ENCODE peak calls at places on chromosomes 4 and X, in ten cellular contexts. J, Q, D, Z, Y, U, V, C, E and P are unnamed samples.

GRCh38 chrX:580020-580419 is 50.6 kb upstream of the SHOX start:
- DNase-seq in J (no peak), Q (no peak), D (no peak), Z (no peak), Y (no peak), U (no peak), V (no peak), C (no peak), E (no peak), P (no peak)

GRCh38 chr4:95231713-95232112 is 317.1 kb downstream of the UNC5C start:
- DNase-seq in J (no peak), Q (no peak), D (no peak), Z (no peak), Y (no peak), U (peak; percentile 30), V (no peak), C (no peak), E (no peak), P (no peak)

GRCh38 chrX:136812286-136812685 is 31.6 kb upstream of the ARHGEF6 start:
- DNase-seq in J (no peak), Q (peak; percentile 30), D (no peak), Z (no peak), Y (no peak), U (no peak), V (no peak), C (no peak), E (no peak), P (no peak)

GRCh38 chr4:1398686-1399507 is 7.3 kb downstream of the NKX1-1 start:
- DNase-seq in J (peak; percentile 1), Q (no peak), D (no peak), Z (no peak), Y (no peak), U (no peak), V (no peak), C (no peak), E (no peak), P (no peak)

GRCh38 chr4:72209600-72209999 is 177.8 kb downstream of the NPFFR2 start:
- DNase-seq in J (no peak), Q (no peak), D (no peak), Z (no peak), Y (no peak), U (no peak), V (no peak), C (no peak), E (no peak), P (no peak)

GRCh38 chr4:53654300-53654758 is 63.0 kb upstream of the LNX1 start:
- DNase-seq in J (no peak), Q (no peak), D (no peak), Z (peak; percentile 76), Y (peak; percentile 19), U (no peak), V (no peak), C (no peak), E (no peak), P (peak; percentile 67)

GRCh38 chrX:45697591-45697990 is 496.9 kb upstream of the DIPK2B start:
- DNase-seq in J (no peak), Q (no peak), D (no peak), Z (peak; percentile 53), Y (no peak), U (no peak), V (no peak), C (no peak), E (no peak), P (no peak)

GRCh38 chrX:69232945-69233344 is 67.7 kb upstream of the PJA1 start:
- DNase-seq in J (no peak), Q (no peak), D (no peak), Z (no peak), Y (no peak), U (no peak), V (no peak), C (no peak), E (no peak), P (no peak)

GRCh38 chr4:34861661-34862060 is 1382.7 kb downstream of the ARAP2 start:
- DNase-seq in J (no peak), Q (no peak), D (no peak), Z (no peak), Y (no peak), U (no peak), V (no peak), C (no peak), E (no peak), P (no peak)

GRCh38 chrX:110004210-110004609 is 1.3 kb downstream of the TMEM164 start:
- DNase-seq in J (peak; percentile 82), Q (no peak), D (no peak), Z (no peak), Y (no peak), U (no peak), V (no peak), C (no peak), E (no peak), P (no peak)

GRCh38 chr4:68892861-68893260 is 58.7 kb downstream of the UGT2A3 start:
- DNase-seq in J (no peak), Q (no peak), D (no peak), Z (no peak), Y (no peak), U (no peak), V (no peak), C (no peak), E (no peak), P (no peak)

GRCh38 chrX:13770013-13770412 is 35.5 kb downstream of the OFD1 start:
- DNase-seq in J (no peak), Q (no peak), D (no peak), Z (no peak), Y (no peak), U (no peak), V (no peak), C (no peak), E (no peak), P (no peak)

GRCh38 chr4:53563824-53564223 is 27.5 kb downstream of the LNX1 start:
- DNase-seq in J (no peak), Q (no peak), D (no peak), Z (no peak), Y (peak; percentile 50), U (no peak), V (no peak), C (no peak), E (no peak), P (peak; percentile 61)

GRCh38 chr4:109473824-109474223 is 40.2 kb downstream of the SEC24B start:
- DNase-seq in J (no peak), Q (no peak), D (no peak), Z (no peak), Y (no peak), U (no peak), V (no peak), C (no peak), E (no peak), P (no peak)

GRCh38 chr4:159041058-159042034 is 61.5 kb upstream of the RAPGEF2 start:
- DNase-seq in J (no peak), Q (no peak), D (no peak), Z (no peak), Y (no peak), U (no peak), V (no peak), C (no peak), E (no peak), P (no peak)

GRCh38 chr4:22842360-22842759 is 149.6 kb downstream of the GBA3 start:
- DNase-seq in J (no peak), Q (no peak), D (no peak), Z (no peak), Y (no peak), U (no peak), V (no peak), C (no peak), E (no peak), P (no peak)

GRCh38 chrX:19019996-19020395 is 36.1 kb upstream of the PHKA2 start:
- DNase-seq in J (no peak), Q (no peak), D (no peak), Z (no peak), Y (no peak), U (no peak), V (no peak), C (no peak), E (no peak), P (no peak)

GRCh38 chr4:19992694-19993093 is 259.0 kb upstream of the SLIT2 start:
- DNase-seq in J (no peak), Q (peak; percentile 39), D (no peak), Z (no peak), Y (no peak), U (no peak), V (no peak), C (no peak), E (no peak), P (no peak)

GRCh38 chr4:90833698-90834097 is 706.5 kb downstream of the CCSER1 start:
- DNase-seq in J (no peak), Q (no peak), D (no peak), Z (no peak), Y (no peak), U (no peak), V (no peak), C (no peak), E (no peak), P (no peak)

GRCh38 chr4:106095408-106095807 is 200.1 kb downstream of the NPNT start:
- DNase-seq in J (no peak), Q (no peak), D (no peak), Z (peak; percentile 25), Y (no peak), U (no peak), V (no peak), C (no peak), E (no peak), P (no peak)

GRCh38 chr4:107153228-107153627 is 117.1 kb upstream of the DKK2 start:
- DNase-seq in J (no peak), Q (no peak), D (no peak), Z (no peak), Y (no peak), U (peak; percentile 13), V (no peak), C (no peak), E (no peak), P (peak; percentile 5)

GRCh38 chr4:164109517-164109916 is 615.0 kb downstream of the TMA16 start:
- DNase-seq in J (no peak), Q (no peak), D (no peak), Z (no peak), Y (no peak), U (no peak), V (no peak), C (no peak), E (no peak), P (no peak)

GRCh38 chr4:174358410-174358809 is 74.7 kb downstream of the CEP44 start:
- DNase-seq in J (no peak), Q (no peak), D (no peak), Z (no peak), Y (no peak), U (no peak), V (no peak), C (no peak), E (no peak), P (peak; percentile 22)

GRCh38 chr4:80361329-80361900 is 25.9 kb downstream of the CFAP299 start:
- DNase-seq in J (no peak), Q (no peak), D (no peak), Z (no peak), Y (no peak), U (peak; percentile 16), V (peak; percentile 9), C (no peak), E (no peak), P (peak; percentile 17)

GRCh38 chrX:118552501-118552900 is 56.9 kb downstream of the DOCK11 start:
- DNase-seq in J (no peak), Q (no peak), D (no peak), Z (no peak), Y (no peak), U (no peak), V (no peak), C (no peak), E (no peak), P (no peak)

GRCh38 chrX:88202149-88202548 is 544.9 kb upstream of the CPXCR1 start:
- DNase-seq in J (no peak), Q (no peak), D (no peak), Z (no peak), Y (no peak), U (no peak), V (no peak), C (no peak), E (no peak), P (no peak)

GRCh38 chrX:120462370-120462769 is 6.7 kb downstream of the LAMP2 start:
- DNase-seq in J (no peak), Q (peak; percentile 21), D (no peak), Z (no peak), Y (no peak), U (no peak), V (no peak), C (no peak), E (no peak), P (no peak)

GRCh38 chrX:122552291-122552800 is 631.7 kb upstream of the GRIA3 start:
- DNase-seq in J (no peak), Q (no peak), D (no peak), Z (no peak), Y (no peak), U (no peak), V (no peak), C (no peak), E (no peak), P (no peak)